ENCODE peak calls at places on chromosomes 1 and 21, in ten cellular contexts. S is AG04450; W is CD8-positive, alpha-beta T cell; R is CD4-positive, alpha-beta T cell; H is fibroblast of lung; L is neural progenitor cell; O is PC-9; N is cardiac muscle cell; A is kidney epithelial cell; F is HCT116. C is an unnamed sample.

GRCh38 chr21:39055167-39055767 is 128.0 kb downstream of the PSMG1 start:
- DNase-seq in S (no peak), W (no peak), R (no peak), H (no peak), L (no peak), O (no peak), N (no peak), A (no peak), F (no peak), C (no peak)

GRCh38 chr1:2372551-2373490 is 18.5 kb downstream of the MORN1 start:
- DNase-seq in S (no peak), W (no peak), R (no peak), H (no peak), L (no peak), O (peak; percentile 40), N (no peak), A (no peak), F (no peak), C (no peak)

GRCh38 chr1:182764029-182764768 is 25.4 kb upstream of the NPL start:
- DNase-seq in S (no peak), W (no peak), R (no peak), H (no peak), L (no peak), O (no peak), N (no peak), A (no peak), F (no peak), C (no peak)

GRCh38 chr1:193103759-193104495 is 1.3 kb downstream of the GLRX2 start:
- DNase-seq in S (no peak), W (no peak), R (no peak), H (peak; percentile 17), L (no peak), O (no peak), N (no peak), A (no peak), F (no peak), C (no peak)

GRCh38 chr1:6414443-6414844 is 5.3 kb downstream of the HES2 start:
- DNase-seq in S (peak; percentile 13), W (peak; percentile 37), R (no peak), H (peak; percentile 42), L (peak; percentile 87), O (peak; percentile 55), N (peak; percentile 45), A (peak; percentile 34), F (peak; percentile 59), C (peak; percentile 100)

GRCh38 chr1:228321478-228321877 is 85.2 kb downstream of the TRIM11 start:
- DNase-seq in S (no peak), W (no peak), R (no peak), H (no peak), L (no peak), O (no peak), N (no peak), A (no peak), F (no peak), C (no peak)

GRCh38 chr1:96559707-96560588 is 161.6 kb upstream of the PTBP2 start:
- DNase-seq in S (peak; percentile 91), W (no peak), R (no peak), H (peak; percentile 98), L (no peak), O (peak; percentile 25), N (peak; percentile 96), A (peak; percentile 100), F (no peak), C (peak; percentile 100)

GRCh38 chr1:11126544-11126943 is 26.9 kb upstream of the EXOSC10 start:
- DNase-seq in S (no peak), W (no peak), R (no peak), H (no peak), L (no peak), O (no peak), N (no peak), A (no peak), F (no peak), C (no peak)

GRCh38 chr1:54227091-54227602 is 27.2 kb downstream of the MRPL37 start:
- DNase-seq in S (no peak), W (no peak), R (no peak), H (peak; percentile 54), L (no peak), O (peak; percentile 84), N (peak; percentile 34), A (peak; percentile 55), F (peak; percentile 48), C (peak; percentile 30)

GRCh38 chr1:93007941-93008577 is 46.8 kb upstream of the DIPK1A start:
- DNase-seq in S (no peak), W (no peak), R (no peak), H (peak; percentile 43), L (no peak), O (peak; percentile 30), N (peak; percentile 76), A (no peak), F (no peak), C (no peak)

GRCh38 chr1:59359325-59359724 is 62.4 kb downstream of the FGGY start:
- DNase-seq in S (no peak), W (no peak), R (no peak), H (no peak), L (no peak), O (no peak), N (no peak), A (no peak), F (no peak), C (no peak)

GRCh38 chr1:7278045-7278444 is 492.8 kb downstream of the CAMTA1 start:
- DNase-seq in S (no peak), W (no peak), R (no peak), H (no peak), L (no peak), O (no peak), N (no peak), A (no peak), F (no peak), C (no peak)

GRCh38 chr1:119674110-119674509 is 26.0 kb upstream of the ZNF697 start:
- DNase-seq in S (no peak), W (no peak), R (no peak), H (no peak), L (peak; percentile 20), O (peak; percentile 55), N (peak; percentile 77), A (peak; percentile 45), F (no peak), C (peak; percentile 89)

GRCh38 chr1:2470290-2471158 is 5.6 kb upstream of the PLCH2 start:
- DNase-seq in S (no peak), W (no peak), R (no peak), H (no peak), L (no peak), O (no peak), N (no peak), A (no peak), F (no peak), C (no peak)

GRCh38 chr1:18121072-18121820 is 13.6 kb downstream of the IGSF21 start:
- DNase-seq in S (no peak), W (no peak), R (no peak), H (no peak), L (no peak), O (no peak), N (no peak), A (no peak), F (no peak), C (no peak)

GRCh38 chr1:18123467-18123992 is 15.9 kb downstream of the IGSF21 start:
- DNase-seq in S (no peak), W (no peak), R (no peak), H (no peak), L (no peak), O (no peak), N (no peak), A (no peak), F (no peak), C (no peak)

GRCh38 chr1:18120638-18121037 is 13.0 kb downstream of the IGSF21 start:
- DNase-seq in S (no peak), W (no peak), R (no peak), H (no peak), L (no peak), O (no peak), N (no peak), A (no peak), F (no peak), C (no peak)

GRCh38 chr1:18128298-18128697 is 20.7 kb downstream of the IGSF21 start:
- DNase-seq in S (no peak), W (no peak), R (no peak), H (no peak), L (no peak), O (no peak), N (no peak), A (no peak), F (no peak), C (no peak)

GRCh38 chr1:18124977-18125376 is 17.4 kb downstream of the IGSF21 start:
- DNase-seq in S (no peak), W (no peak), R (no peak), H (no peak), L (no peak), O (no peak), N (no peak), A (no peak), F (no peak), C (no peak)
- H3K27me3 ChIP-seq in S (no peaks in the 10 kb centered on the region), W (no peaks in the 10 kb centered on the region), R (peaks cover 12% of the 10 kb centered on the region), H (no peaks in the 10 kb centered on the region), L (no peaks in the 10 kb centered on the region), O (peaks cover 46% of the 10 kb centered on the region), N (peaks cover 17% of the 10 kb centered on the region), A (peaks cover 2% of the 10 kb centered on the region), F (peaks cover 24% of the 10 kb centered on the region), C (no peaks in the 10 kb centered on the region)

GRCh38 chr21:41429925-41430491 is 4.0 kb downstream of the MX1 start:
- DNase-seq in S (no peak), W (no peak), R (no peak), H (no peak), L (no peak), O (no peak), N (no peak), A (no peak), F (no peak), C (no peak)
- H3K27me3 ChIP-seq in S (peaks cover 19% of the 10 kb centered on the region), W (no peaks in the 10 kb centered on the region), R (no peaks in the 10 kb centered on the region), H (no peaks in the 10 kb centered on the region), L (peaks cover 43% of the 10 kb centered on the region), O (no peaks in the 10 kb centered on the region), N (peaks cover 57% of the 10 kb centered on the region), A (peaks cover 7% of the 10 kb centered on the region), F (peaks cover 4% of the 10 kb centered on the region), C (no peaks in the 10 kb centered on the region)

DNA sequence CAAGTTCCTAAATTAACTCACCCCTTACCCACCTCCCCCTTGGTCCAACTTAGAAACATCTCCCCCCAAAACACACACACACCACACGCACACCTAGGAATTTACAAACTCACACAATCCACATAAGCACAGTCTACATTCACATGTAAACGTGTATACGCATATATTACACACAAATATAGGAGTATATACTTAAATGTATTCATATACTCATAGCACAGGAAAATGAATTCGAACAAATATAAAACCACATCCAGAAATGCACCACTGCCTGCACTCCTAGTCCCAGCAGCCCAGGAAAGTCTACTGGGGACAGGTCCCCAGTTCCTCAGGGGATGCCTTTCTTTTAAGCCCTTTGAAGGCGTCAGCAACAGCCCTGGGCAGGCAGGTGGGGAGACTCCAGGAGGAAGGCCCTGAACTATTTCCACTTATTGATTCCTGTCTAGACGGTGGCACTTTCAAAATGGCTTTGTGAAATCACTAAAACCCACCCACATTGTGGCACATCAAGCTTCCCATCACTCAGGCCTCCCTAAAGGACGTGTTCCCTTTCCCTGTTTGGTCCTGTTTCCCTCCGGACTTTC is 3.1 kb upstream of the DMBX1 start:
- DNase-seq in S (no peak), W (no peak), R (no peak), H (no peak), L (no peak), O (no peak), N (no peak), A (no peak), F (no peak), C (no peak)
- H3K27me3 ChIP-seq in S (peaks cover 87% of the 10 kb centered on the region), W (peaks cover 14% of the 10 kb centered on the region), R (peaks cover 77% of the 10 kb centered on the region), H (peaks cover 65% of the 10 kb centered on the region), L (peaks cover 100% of the 10 kb centered on the region), O (peaks cover 37% of the 10 kb centered on the region), N (peaks cover 100% of the 10 kb centered on the region), A (peaks cover 92% of the 10 kb centered on the region), F (no peaks in the 10 kb centered on the region), C (peaks cover 96% of the 10 kb centered on the region)

GRCh38 chr1:17136936-17137335 is 17.7 kb upstream of the PADI2 start:
- DNase-seq in S (no peak), W (no peak), R (no peak), H (no peak), L (no peak), O (no peak), N (no peak), A (no peak), F (no peak), C (no peak)
- H3K27me3 ChIP-seq in S (no peaks in the 10 kb centered on the region), W (peaks cover 7% of the 10 kb centered on the region), R (no peaks in the 10 kb centered on the region), H (no peaks in the 10 kb centered on the region), L (no peaks in the 10 kb centered on the region), O (no peaks in the 10 kb centered on the region), N (no peaks in the 10 kb centered on the region), A (no peaks in the 10 kb centered on the region), F (peaks cover 13% of the 10 kb centered on the region), C (no peaks in the 10 kb centered on the region)

C was measured in foreskin keratinocyte.